ENCODE peak calls at places on chromosomes 6 and 20, in seven cellular contexts. U, V, S, Z, T, P and E are unnamed samples.

GRCh38 chr6:63897459-63897858 is 261.9 kb downstream of the PHF3 start:
- DNase-seq in P (no peak), Z (no peak), T (no peak), U (no peak), S (peak; percentile 67), V (peak; percentile 79), E (no peak)

GRCh38 chr20:5154543-5154925 is 27.7 kb downstream of the CDS2 start:
- DNase-seq in Z (no peak), U (no peak), V (no peak), S (no peak), T (no peak), P (no peak), E (no peak)

GRCh38 chr6:1704711-1705110 is 95.0 kb downstream of the FOXC1 start:
- DNase-seq in T (no peak), V (no peak), S (no peak), U (no peak), Z (no peak), P (no peak), E (no peak)

GRCh38 chr6:123039431-123039830 is 43.4 kb downstream of the CLVS2 start:
- DNase-seq in P (no peak), S (no peak), Z (no peak), V (no peak), T (no peak), U (no peak), E (no peak)

GRCh38 chr20:54061106-54061881 is 9.1 kb downstream of the BCAS1 start:
- DNase-seq in S (peak; percentile 61), U (no peak), Z (no peak), V (peak; percentile 88), T (no peak), P (no peak), E (peak; percentile 34)

GRCh38 chr20:21705466-21706344 is at the start of gene PAX1:
- DNase-seq in U (no peak), Z (no peak), S (no peak), V (no peak), T (no peak), P (no peak), E (no peak)

GRCh38 chr6:69370763-69371162 is 426.0 kb downstream of the LMBRD1 start:
- DNase-seq in Z (peak; percentile 9), U (no peak), S (no peak), V (no peak), P (peak; percentile 45), T (no peak), E (no peak)

GRCh38 chr6:1313755-1314503 is 2.0 kb downstream of the FOXQ1 start:
- DNase-seq in V (no peak), S (no peak), P (no peak), T (no peak), Z (no peak), U (no peak), E (no peak)

GRCh38 chr20:58228484-58229197 is at the start of gene ANKRD60:
- DNase-seq in S (no peak), P (peak; percentile 41), T (no peak), U (no peak), Z (no peak), V (no peak), E (no peak)

GRCh38 chr6:34709386-34709785 is 12.8 kb upstream of the ILRUN start:
- DNase-seq in S (peak; percentile 37), U (no peak), T (no peak), V (no peak), Z (no peak), P (peak; percentile 88), E (no peak)

GRCh38 chr6:3157151-3157933 is at the start of gene TUBB2A:
- DNase-seq in T (no peak), Z (peak; percentile 65), S (peak; percentile 77), P (peak; percentile 93), V (no peak), U (no peak), E (no peak)

GRCh38 chr20:41170386-41171105 is 33.2 kb downstream of the PLCG1 start:
- DNase-seq in U (no peak), T (no peak), S (no peak), P (peak; percentile 11), V (no peak), Z (no peak), E (no peak)

GRCh38 chr20:62603021-62603906 is 39.0 kb upstream of the SLCO4A1 start:
- DNase-seq in U (peak; percentile 51), T (no peak), V (peak; percentile 39), S (no peak), Z (no peak), P (peak; percentile 63), E (peak; percentile 30)

GRCh38 chr6:15533379-15534044 is 129.3 kb downstream of the DTNBP1 start:
- DNase-seq in V (no peak), U (no peak), S (no peak), P (no peak), T (no peak), Z (no peak), E (no peak)

GRCh38 chr6:121305957-121306607 is 28.2 kb downstream of the TBC1D32 start:
- DNase-seq in Z (peak; percentile 28), T (no peak), S (peak; percentile 67), U (no peak), P (no peak), V (no peak), E (no peak)

GRCh38 chr6:12749531-12750379 is 33.2 kb downstream of the PHACTR1 start:
- DNase-seq in S (no peak), P (no peak), T (no peak), V (no peak), U (no peak), Z (no peak), E (no peak)

GRCh38 chr6:43510827-43511163 is 649 bp upstream of the LRRC73 start:
- DNase-seq in S (no peak), V (no peak), P (no peak), U (no peak), Z (no peak), T (no peak), E (no peak)

GRCh38 chr6:101231606-101232235 is 161.8 kb upstream of the GRIK2 start:
- DNase-seq in P (no peak), U (no peak), Z (no peak), T (no peak), S (no peak), V (no peak), E (no peak)

GRCh38 chr6:149480502-149481280 is 4.1 kb downstream of the ZC3H12D start:
- DNase-seq in U (no peak), Z (no peak), S (no peak), P (no peak), T (no peak), V (no peak), E (no peak)

GRCh38 chr20:20710847-20711315 is 1.6 kb downstream of the RALGAPA2 start:
- DNase-seq in Z (no peak), T (no peak), S (no peak), P (no peak), U (no peak), V (no peak), E (no peak)

GRCh38 chr20:45873409-45874116 is 7.5 kb upstream of the ZSWIM1 start:
- DNase-seq in V (no peak), U (no peak), P (no peak), T (no peak), Z (no peak), S (no peak), E (no peak)

GRCh38 chr20:63238491-63239126 is 2.9 kb downstream of the BIRC7 start:
- DNase-seq in V (no peak), P (no peak), S (no peak), U (no peak), Z (no peak), T (no peak), E (no peak)

GRCh38 chr6:66421570-66421969 is 714.5 kb upstream of the EYS start:
- DNase-seq in Z (no peak), U (no peak), V (no peak), P (no peak), T (no peak), S (no peak), E (no peak)

GRCh38 chr6:157224178-157224956 is 99.0 kb downstream of the TMEM242 start:
- DNase-seq in P (no peak), T (no peak), Z (no peak), S (no peak), U (no peak), V (no peak), E (no peak)

GRCh38 chr6:41626917-41627316 is 11.4 kb upstream of the MDFI start:
- DNase-seq in P (no peak), U (peak; percentile 71), V (no peak), T (no peak), Z (no peak), S (no peak), E (no peak)

GRCh38 chr6:106748547-106749207 is 119.3 kb downstream of the QRSL1 start:
- DNase-seq in V (no peak), P (no peak), U (no peak), Z (no peak), T (no peak), S (no peak), E (no peak)

GRCh38 chr6:139380168-139380567 is 5.7 kb upstream of the CITED2 start:
- DNase-seq in V (no peak), S (no peak), T (no peak), Z (no peak), U (no peak), P (no peak), E (no peak)

GRCh38 chr6:36119927-36120477 is 10.3 kb upstream of the MAPK13 start:
- DNase-seq in V (no peak), U (no peak), Z (no peak), S (no peak), P (no peak), T (no peak), E (no peak)

GRCh38 chr6:12421596-12421995 is 131.4 kb downstream of the EDN1 start:
- DNase-seq in Z (no peak), S (no peak), U (no peak), P (no peak), T (no peak), V (no peak), E (no peak)

GRCh38 chr6:110875548-110876169 is 1.1 kb downstream of the AMD1 start:
- DNase-seq in V (no peak), Z (no peak), P (peak; percentile 74), U (no peak), S (no peak), T (no peak), E (no peak)